ENCODE peak calls at places on chromosomes 12 and 14, in four cellular contexts. K is tibial artery; C is effector memory CD4-positive, alpha-beta T cell; D is testis. X is an unnamed sample. For H3K4me1, the result is how much of the 10 kb centered on the place peaks cover.

GRCh38 chr12:75692883-75693282 is 181.5 kb upstream of the KRR1 start:
- DNase-seq in K (no peak), C (no peak), D (no peak), X (no peak)

GRCh38 chr14:87732562-87732961 is 260.4 kb downstream of the GALC start:
- DNase-seq in K (no peak), C (no peak), D (no peak), X (no peak)

GRCh38 chr14:54088271-54088670 is 131.6 kb upstream of the BMP4 start:
- DNase-seq in K (no peak), C (no peak), D (no peak), X (no peak)

GRCh38 chr12:13595536-13596450 is 385.6 kb downstream of the GRIN2B start:
- DNase-seq in K (no peak), C (no peak), D (no peak), X (no peak)

GRCh38 chr12:31832740-31833540 is 104.1 kb upstream of the AMN1 start:
- DNase-seq in K (no peak), C (peak), D (no peak), X (no peak)

GRCh38 chr14:34461334-34462131 is 507 bp downstream of the SPTSSA start:
- DNase-seq in K (peak), C (no peak), D (peak), X (peak)

GRCh38 chr12:70074510-70074909 is 168.7 kb upstream of the CNOT2 start:
- DNase-seq in K (no peak), C (no peak), D (no peak), X (no peak)

GRCh38 chr12:22321620-22322019 is 12.9 kb downstream of the ST8SIA1 start:
- DNase-seq in K (no peak), C (no peak), D (no peak), X (no peak)

GRCh38 chr12:110639336-110640178 is 25.6 kb downstream of the TCTN1 start:
- DNase-seq in K (no peak), C (no peak), D (no peak), X (no peak)

GRCh38 chr12:111991946-111992345 is 21.0 kb downstream of the TMEM116 start:
- DNase-seq in K (no peak), C (no peak), D (no peak), X (no peak)

GRCh38 chr12:49937639-49938300 is 12.8 kb upstream of the AQP2 start:
- DNase-seq in K (no peak), C (no peak), D (no peak), X (no peak)

GRCh38 chr14:104977008-104977680 is 1.0 kb downstream of the AHNAK2 start:
- DNase-seq in K (peak), C (no peak), D (no peak), X (no peak)

GRCh38 chr12:6535960-6536847 is 1.9 kb downstream of the GAPDH start:
- DNase-seq in K (no peak), C (no peak), D (no peak), X (no peak)

GRCh38 chr12:39875721-39876120 is 230.2 kb downstream of the SLC2A13 start:
- DNase-seq in K (no peak), C (no peak), D (no peak), X (no peak)

GRCh38 chr12:121391619-121392324 is 8.1 kb upstream of the RNF34 start:
- DNase-seq in K (no peak), C (no peak), D (no peak), X (no peak)

GRCh38 chr12:6605425-6606330 is 1.5 kb downstream of the CHD4 start:
- DNase-seq in K (peak), C (no peak), D (peak), X (no peak)

GRCh38 chr12:63013302-63013701 is 78.4 kb upstream of the PPM1H start:
- DNase-seq in K (no peak), C (no peak), D (no peak), X (no peak)

GRCh38 chr12:64466178-64466577 is 14.3 kb downstream of the TBK1 start:
- DNase-seq in K (no peak), C (no peak), D (no peak), X (no peak)

GRCh38 chr12:91355150-91356006 is 172.8 kb upstream of the DCN start:
- DNase-seq in K (peak), C (peak), D (peak), X (peak)

GRCh38 chr14:21771671-21772070 is 98.1 kb upstream of the OR4E1 start:
- DNase-seq in K (no peak), C (no peak), D (no peak), X (no peak)

GRCh38 chr12:29148065-29148957 is 767 bp upstream of the FAR2 start:
- DNase-seq in K (no peak), C (no peak), D (peak), X (peak)

GRCh38 chr12:102322254-102322653 is 124.6 kb upstream of the PMCH start:
- DNase-seq in K (no peak), C (no peak), D (no peak), X (no peak)

GRCh38 chr12:66548338-66549049 is 130.4 kb downstream of the GRIP1 start:
- DNase-seq in K (no peak), C (no peak), D (no peak), X (no peak)

GRCh38 chr14:99774526-99775307 is 18.5 kb upstream of the EML1 start:
- DNase-seq in K (no peak), C (no peak), D (peak), X (no peak)

GRCh38 chr12:47267571-47267970 is 187.8 kb upstream of the AMIGO2 start:
- DNase-seq in K (no peak), C (no peak), D (no peak), X (no peak)

GRCh38 chr12:49895773-49896172 is 7.9 kb downstream of the FAIM2 start:
- DNase-seq in K (no peak), C (no peak), D (peak), X (no peak)

GRCh38 chr14:56400426-56400825 is 179.2 kb upstream of the TMEM260 start:
- DNase-seq in K (no peak), C (no peak), D (no peak), X (no peak)

GRCh38 chr12:112937741-112938719 is at the start of gene OAS3:
- DNase-seq in K (peak), C (peak), D (peak), X (peak)

GRCh38 chr12:12181516-12181915 is 85.3 kb downstream of the LRP6 start:
- DNase-seq in K (no peak), C (no peak), D (no peak), X (no peak)

GRCh38 chr14:102507891-102508312 is 1.7 kb downstream of the ANKRD9 start:
- DNase-seq in K (no peak), C (no peak), D (no peak), X (no peak)
- H3K4me1 ChIP-seq in K (under half), C (under half), D (under half), X (under half)

DNA sequence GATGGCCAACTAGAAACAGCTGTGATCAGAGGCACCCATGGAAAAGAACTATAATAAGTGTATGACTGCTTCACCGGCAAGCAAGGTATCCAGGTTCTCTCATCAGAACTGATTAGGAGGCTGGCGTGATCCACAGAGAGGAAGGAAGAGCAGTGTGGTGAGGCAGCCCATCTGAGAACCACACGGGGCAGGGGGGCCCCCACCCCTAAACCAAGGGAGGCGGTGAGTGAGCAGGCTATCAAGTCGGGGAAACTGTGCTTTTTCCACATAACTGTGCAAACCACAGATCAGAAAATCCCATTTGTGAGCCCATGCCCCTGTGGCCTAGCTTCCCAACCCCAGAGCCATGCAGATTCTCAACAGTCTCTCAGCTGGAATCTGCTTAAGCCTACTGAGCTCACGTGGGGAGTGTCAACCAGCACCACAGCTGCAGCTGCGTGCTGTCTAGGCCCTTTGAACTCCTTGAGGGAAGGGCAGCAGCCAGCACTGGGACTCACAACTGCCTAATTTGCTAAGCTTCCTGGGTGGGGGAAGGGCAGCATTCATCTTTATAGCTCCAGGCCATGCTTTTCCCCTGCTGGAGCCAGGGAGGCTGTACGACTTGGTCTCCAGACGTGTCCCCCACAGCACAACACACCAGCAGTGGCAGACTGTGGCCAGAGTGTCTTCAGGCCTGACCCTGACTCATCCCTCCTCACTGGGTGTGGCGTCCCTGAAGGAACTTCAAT is 444.4 kb upstream of the ATP2B1 start:
- DNase-seq in K (no peak), C (no peak), D (no peak), X (no peak)
- H3K4me3 ChIP-seq in K (no peak), C (no peak), D (no peak), X (no peak)

GRCh38 chr14:68376067-68376810 is 416.6 kb downstream of the ZFP36L1 start:
- DNase-seq in K (no peak), C (no peak), D (no peak), X (no peak)
- H3K4me1 ChIP-seq in K (under half), C (under half), D (under half), X (under half)

GRCh38 chr12:57489157-57489641 is 1.3 kb downstream of the MARS1 start:
- DNase-seq in K (no peak), C (no peak), D (no peak), X (no peak)

GRCh38 chr12:57485695-57486094 is 2.2 kb upstream of the MARS1 start:
- DNase-seq in K (no peak), C (no peak), D (no peak), X (no peak)

GRCh38 chr12:57487597-57488396 is at the start of gene MARS1:
- DNase-seq in K (peak), C (peak), D (peak), X (peak)

GRCh38 chr12:57488397-57489156 is 709 bp downstream of the MARS1 start:
- DNase-seq in K (no peak), C (no peak), D (no peak), X (no peak)

GRCh38 chr12:57487055-57487596 is 742 bp upstream of the MARS1 start:
- DNase-seq in K (no peak), C (no peak), D (peak), X (no peak)
- H3K4me3 ChIP-seq in K (peak), C (no peak), D (peak), X (peak)

GRCh38 chr12:57243521-57244305 is 7.3 kb downstream of the STAC3 start:
- DNase-seq in K (peak), C (peak), D (peak), X (no peak)
- H3K4me1 ChIP-seq in K (under half), C (half or more), D (under half), X (half or more)

GRCh38 chr12:51863921-51864700 is 15.6 kb upstream of the FIGNL2 start:
- DNase-seq in K (no peak), C (no peak), D (peak), X (no peak)
- H3K4me3 ChIP-seq in K (peak), C (peak), D (peak), X (peak)

DNA sequence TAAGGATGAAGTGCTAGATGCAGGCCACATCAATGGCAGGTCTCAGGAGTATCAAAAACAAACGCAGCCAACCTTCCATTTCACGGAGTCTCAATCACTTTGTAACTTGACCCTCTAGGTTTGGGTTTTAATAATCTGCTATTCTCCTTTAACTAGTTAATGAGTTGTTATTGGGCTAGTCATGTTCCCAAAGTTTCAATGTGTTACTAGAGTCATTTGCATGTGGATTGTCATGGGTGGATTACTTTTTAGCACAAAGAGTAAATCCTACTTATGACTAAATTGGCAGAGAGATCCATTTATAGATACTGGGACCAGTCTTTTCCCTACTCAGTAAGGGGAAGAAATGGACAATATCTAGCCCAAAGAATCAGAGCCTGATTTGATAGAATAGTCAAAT is 151.0 kb downstream of the BCAT1 start:
- DNase-seq in K (no peak), C (no peak), D (no peak), X (no peak)
- H3K4me1 ChIP-seq in K (under half), C (under half), D (under half), X (under half)